ENCODE peak calls at places on chromosome 15, in four cellular contexts. One of them, this sample, is unnamed.
A peak's percentile ranks its signal among the peaks of the same experiment; 100 is the strongest.

GRCh38 chr15:67855842-67856241 is 16.0 kb upstream of the RNU6-1 start:
- DNase-seq in ovary: no peak
- DNase-seq in heart left ventricle: no peak
- DNase-seq in A549: no peak
- DNase-seq in this sample: no peak

GRCh38 chr15:65980824-65981456 is 111.6 kb downstream of the RAB11A start:
- DNase-seq in ovary: peak; percentile 48
- DNase-seq in heart left ventricle: peak; percentile 43
- DNase-seq in A549: peak; percentile 95
- DNase-seq in this sample: peak; percentile 60

GRCh38 chr15:52052076-52052935 is 33.3 kb downstream of the MAPK6 start:
- DNase-seq in ovary: no peak
- DNase-seq in heart left ventricle: no peak
- DNase-seq in A549: no peak
- DNase-seq in this sample: peak; percentile 16

GRCh38 chr15:55872471-55872870 is 120.9 kb downstream of the NEDD4 start:
- DNase-seq in ovary: no peak
- DNase-seq in heart left ventricle: no peak
- DNase-seq in A549: no peak
- DNase-seq in this sample: no peak

GRCh38 chr15:31136016-31136415 is 34.5 kb upstream of the TRPM1 start:
- DNase-seq in ovary: no peak
- DNase-seq in heart left ventricle: no peak
- DNase-seq in A549: peak; percentile 49
- DNase-seq in this sample: no peak

GRCh38 chr15:88586401-88587162 is 34.6 kb upstream of the AEN start:
- DNase-seq in ovary: no peak
- DNase-seq in heart left ventricle: no peak
- DNase-seq in A549: no peak
- DNase-seq in this sample: no peak

GRCh38 chr15:67413770-67414429 is 107.0 kb upstream of the C15orf61 start:
- DNase-seq in ovary: no peak
- DNase-seq in heart left ventricle: no peak
- DNase-seq in A549: peak; percentile 32
- DNase-seq in this sample: no peak

GRCh38 chr15:25245801-25246622 is 192.8 kb downstream of the UBE3A start:
- DNase-seq in ovary: no peak
- DNase-seq in heart left ventricle: peak; percentile 17
- DNase-seq in A549: no peak
- DNase-seq in this sample: no peak

GRCh38 chr15:77354064-77354463 is 65.8 kb downstream of the PEAK1 start:
- DNase-seq in ovary: no peak
- DNase-seq in heart left ventricle: no peak
- DNase-seq in A549: peak; percentile 26
- DNase-seq in this sample: no peak

GRCh38 chr15:78617131-78617915 is 3.5 kb downstream of the CHRNA3 start:
- DNase-seq in ovary: no peak
- DNase-seq in heart left ventricle: no peak
- DNase-seq in A549: no peak
- DNase-seq in this sample: no peak

GRCh38 chr15:46091860-46092450 is 457.1 kb downstream of the SQOR start:
- DNase-seq in ovary: no peak
- DNase-seq in heart left ventricle: no peak
- DNase-seq in A549: peak; percentile 1
- DNase-seq in this sample: peak; percentile 3

GRCh38 chr15:82804575-82804949 is 1.3 kb downstream of the FSD2 start:
- DNase-seq in ovary: no peak
- DNase-seq in heart left ventricle: no peak
- DNase-seq in A549: no peak
- DNase-seq in this sample: no peak

GRCh38 chr15:73024161-73024560 is 28.1 kb upstream of the NEO1 start:
- DNase-seq in ovary: no peak
- DNase-seq in heart left ventricle: no peak
- DNase-seq in A549: no peak
- DNase-seq in this sample: no peak

DNA sequence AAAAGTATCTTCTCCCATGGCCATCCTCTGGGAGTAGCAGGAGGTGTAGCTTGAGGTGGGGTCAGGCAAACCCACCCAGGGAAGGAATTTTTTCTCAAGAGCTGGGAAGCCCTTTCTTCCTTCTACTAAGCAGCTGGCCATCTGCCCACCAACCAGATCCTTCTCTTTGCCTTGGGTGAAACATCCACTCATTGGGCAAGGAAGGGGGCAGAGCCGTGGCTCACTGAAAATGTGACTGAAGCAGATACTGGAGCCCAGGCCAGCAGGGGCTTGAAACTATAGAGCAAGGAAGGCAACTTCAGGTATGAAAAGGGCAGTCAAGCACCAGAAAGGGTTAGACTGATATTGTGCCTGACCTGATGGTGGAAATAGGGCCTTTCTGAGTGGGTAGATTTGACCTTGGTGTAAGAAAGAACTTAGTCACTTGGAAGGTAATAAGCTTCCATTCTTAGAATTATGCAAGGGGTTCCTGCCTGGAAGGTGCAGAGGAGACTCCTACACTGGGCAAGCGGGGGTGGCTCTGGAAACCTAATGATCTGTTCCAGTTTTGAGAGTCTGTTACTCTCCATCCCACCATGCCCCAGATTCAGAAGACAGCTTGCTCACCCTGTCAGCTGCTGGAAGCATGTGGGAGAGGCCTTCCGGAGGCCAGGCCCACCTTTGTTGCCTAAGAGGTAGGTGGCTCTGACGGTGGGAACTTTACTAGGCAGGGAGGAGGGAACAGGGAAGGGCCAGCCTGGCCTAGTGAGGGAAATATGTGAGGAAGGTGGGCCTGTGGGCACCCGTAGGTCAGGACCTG is 22.0 kb upstream of the PLA2G4E start:
- DNase-seq in ovary: no peak
- DNase-seq in heart left ventricle: no peak
- DNase-seq in A549: no peak
- DNase-seq in this sample: no peak
- TF ChIP-seq POLR2A in ovary: no peak
- TF ChIP-seq POLR2A in heart left ventricle: no peak
- TF ChIP-seq POLR2A in A549: no peak
- TF ChIP-seq POLR2A in this sample: no peak

GRCh38 chr15:90660195-90660995 is 56.8 kb upstream of the BLM start:
- DNase-seq in ovary: no peak
- DNase-seq in heart left ventricle: peak; percentile 87
- DNase-seq in A549: peak; percentile 64
- DNase-seq in this sample: peak; percentile 80

GRCh38 chr15:90665288-90666134 is 51.6 kb upstream of the BLM start:
- DNase-seq in ovary: peak; percentile 67
- DNase-seq in heart left ventricle: peak; percentile 76
- DNase-seq in A549: peak; percentile 95
- DNase-seq in this sample: peak; percentile 82

GRCh38 chr15:90666135-90666909 is 50.8 kb upstream of the BLM start:
- DNase-seq in ovary: no peak
- DNase-seq in heart left ventricle: no peak
- DNase-seq in A549: peak; percentile 22
- DNase-seq in this sample: no peak

GRCh38 chr15:90667063-90667754 is 49.9 kb upstream of the BLM start:
- DNase-seq in ovary: no peak
- DNase-seq in heart left ventricle: no peak
- DNase-seq in A549: no peak
- DNase-seq in this sample: no peak

GRCh38 chr15:90664650-90665287 is 52.4 kb upstream of the BLM start:
- DNase-seq in ovary: peak; percentile 39
- DNase-seq in heart left ventricle: peak; percentile 55
- DNase-seq in A549: no peak
- DNase-seq in this sample: peak; percentile 56
- TF ChIP-seq POLR2A in ovary: no peak
- TF ChIP-seq POLR2A in heart left ventricle: no peak
- TF ChIP-seq POLR2A in A549: no peak
- TF ChIP-seq POLR2A in this sample: no peak

GRCh38 chr15:75712668-75713337 is at the start of gene CSPG4:
- DNase-seq in ovary: peak; percentile 69
- DNase-seq in heart left ventricle: peak; percentile 85
- DNase-seq in A549: no peak
- DNase-seq in this sample: no peak
- TF ChIP-seq POLR2A in ovary: peak; percentile 39
- TF ChIP-seq POLR2A in heart left ventricle: no peak
- TF ChIP-seq POLR2A in A549: no peak
- TF ChIP-seq POLR2A in this sample: no peak

GRCh38 chr15:48178612-48178931 is 477 bp upstream of the MYEF2 start:
- DNase-seq in ovary: no peak
- DNase-seq in heart left ventricle: no peak
- DNase-seq in A549: no peak
- DNase-seq in this sample: no peak

GRCh38 chr15:48176097-48176496 is 2.0 kb downstream of the MYEF2 start:
- DNase-seq in ovary: no peak
- DNase-seq in heart left ventricle: no peak
- DNase-seq in A549: no peak
- DNase-seq in this sample: no peak

GRCh38 chr15:48176957-48177356 is 1.1 kb downstream of the MYEF2 start:
- DNase-seq in ovary: no peak
- DNase-seq in heart left ventricle: no peak
- DNase-seq in A549: no peak
- DNase-seq in this sample: peak; percentile 7

GRCh38 chr15:48177383-48177874 is 666 bp downstream of the MYEF2 start:
- DNase-seq in ovary: no peak
- DNase-seq in heart left ventricle: no peak
- DNase-seq in A549: peak; percentile 8
- DNase-seq in this sample: peak; percentile 43

DNA sequence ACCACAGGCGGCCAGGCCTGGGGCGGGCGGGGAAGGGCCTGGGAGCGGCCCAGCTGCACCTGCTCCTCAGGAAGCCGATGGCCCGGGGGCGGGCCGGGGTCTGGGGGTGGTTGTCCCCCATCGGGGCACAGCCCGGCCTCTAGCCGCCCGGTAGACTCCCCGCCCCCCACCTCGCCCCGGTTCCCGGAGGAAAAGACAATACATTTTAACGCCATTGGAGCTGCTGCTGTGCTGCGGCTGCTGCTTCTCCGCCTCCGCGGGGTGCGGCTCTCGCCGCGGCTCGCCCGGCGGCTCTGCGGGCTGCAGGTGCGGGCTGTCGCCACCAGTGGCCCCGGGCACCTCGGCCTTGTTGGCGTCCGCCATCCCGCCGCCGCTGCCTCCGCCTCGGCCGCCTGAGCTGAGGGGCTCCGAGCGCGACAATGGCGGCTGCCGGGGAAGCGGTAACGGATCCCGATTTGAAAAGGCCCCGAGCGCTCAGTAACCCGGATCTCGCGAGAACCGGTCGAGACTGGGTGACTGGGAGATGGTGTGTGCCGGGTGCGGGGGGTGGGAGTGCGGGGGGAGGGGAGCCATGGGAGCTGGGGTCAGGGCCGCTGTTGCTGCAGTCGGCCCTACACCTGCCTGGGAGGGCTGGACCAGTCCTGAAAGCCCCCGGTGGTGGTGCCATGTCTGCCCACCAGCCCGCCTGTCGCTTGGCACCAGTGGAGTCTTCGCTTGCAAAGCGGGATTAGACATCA is at the start of gene MYEF2:
- DNase-seq in ovary: peak; percentile 34
- DNase-seq in heart left ventricle: peak; percentile 70
- DNase-seq in A549: peak; percentile 44
- DNase-seq in this sample: peak; percentile 77
- TF ChIP-seq POLR2A in ovary: no peak
- TF ChIP-seq POLR2A in heart left ventricle: no peak
- TF ChIP-seq POLR2A in A549: peak; percentile 20
- TF ChIP-seq POLR2A in this sample: no peak